ENCODE peak calls at places on chromosomes 11 and 22, in eight cellular contexts. One of them, this sample, is unnamed.

GRCh38 chr11:92770981-92771380 is 198.5 kb upstream of the MTNR1B start:
- DNase-seq in memory B cell: no peak
- DNase-seq in uterus: no peak
- DNase-seq in kidney tubule cell: no peak
- DNase-seq in Ammon's horn: no peak
- DNase-seq in COR-L47: no peak
- DNase-seq in Caco-2: no peak
- DNase-seq in AG10803: no peak
- DNase-seq in this sample: no peak

GRCh38 chr11:64334764-64335741 is 5.0 kb upstream of the CCDC88B start:
- DNase-seq in memory B cell: peak
- DNase-seq in uterus: no peak
- DNase-seq in kidney tubule cell: peak
- DNase-seq in Ammon's horn: no peak
- DNase-seq in COR-L47: peak
- DNase-seq in Caco-2: peak
- DNase-seq in AG10803: peak
- DNase-seq in this sample: no peak

GRCh38 chr11:17699157-17700114 is 19.9 kb upstream of the MYOD1 start:
- DNase-seq in memory B cell: no peak
- DNase-seq in uterus: no peak
- DNase-seq in kidney tubule cell: no peak
- DNase-seq in Ammon's horn: no peak
- DNase-seq in COR-L47: no peak
- DNase-seq in Caco-2: no peak
- DNase-seq in AG10803: peak
- DNase-seq in this sample: no peak

GRCh38 chr22:33577862-33578411 is 342.3 kb downstream of the LARGE1 start:
- DNase-seq in memory B cell: no peak
- DNase-seq in uterus: no peak
- DNase-seq in kidney tubule cell: peak
- DNase-seq in Ammon's horn: no peak
- DNase-seq in COR-L47: no peak
- DNase-seq in Caco-2: peak
- DNase-seq in AG10803: no peak
- DNase-seq in this sample: no peak

GRCh38 chr22:20494978-20495860 is at the start of gene KLHL22:
- DNase-seq in memory B cell: no peak
- DNase-seq in uterus: peak
- DNase-seq in kidney tubule cell: peak
- DNase-seq in Ammon's horn: peak
- DNase-seq in COR-L47: peak
- DNase-seq in Caco-2: no peak
- DNase-seq in AG10803: peak
- DNase-seq in this sample: no peak

GRCh38 chr22:21031545-21032036 is 770 bp downstream of the SLC7A4 start:
- DNase-seq in memory B cell: no peak
- DNase-seq in uterus: no peak
- DNase-seq in kidney tubule cell: no peak
- DNase-seq in Ammon's horn: no peak
- DNase-seq in COR-L47: no peak
- DNase-seq in Caco-2: no peak
- DNase-seq in AG10803: no peak
- DNase-seq in this sample: no peak

GRCh38 chr11:133064152-133064877 is 468.0 kb downstream of the OPCML start:
- DNase-seq in memory B cell: no peak
- DNase-seq in uterus: peak
- DNase-seq in kidney tubule cell: peak
- DNase-seq in Ammon's horn: peak
- DNase-seq in COR-L47: peak
- DNase-seq in Caco-2: peak
- DNase-seq in AG10803: peak
- DNase-seq in this sample: peak

GRCh38 chr11:107769189-107769588 is 57.3 kb upstream of the SLN start:
- DNase-seq in memory B cell: no peak
- DNase-seq in uterus: no peak
- DNase-seq in kidney tubule cell: peak
- DNase-seq in Ammon's horn: peak
- DNase-seq in COR-L47: no peak
- DNase-seq in Caco-2: no peak
- DNase-seq in AG10803: peak
- DNase-seq in this sample: no peak

GRCh38 chr11:110919241-110919893 is 207.1 kb upstream of the ARHGAP20 start:
- DNase-seq in memory B cell: no peak
- DNase-seq in uterus: no peak
- DNase-seq in kidney tubule cell: no peak
- DNase-seq in Ammon's horn: peak
- DNase-seq in COR-L47: no peak
- DNase-seq in Caco-2: no peak
- DNase-seq in AG10803: no peak
- DNase-seq in this sample: no peak

GRCh38 chr11:14386895-14387480 is 28.0 kb upstream of the RRAS2 start:
- DNase-seq in memory B cell: no peak
- DNase-seq in uterus: no peak
- DNase-seq in kidney tubule cell: peak
- DNase-seq in Ammon's horn: peak
- DNase-seq in COR-L47: peak
- DNase-seq in Caco-2: peak
- DNase-seq in AG10803: peak
- DNase-seq in this sample: peak

GRCh38 chr22:44583076-44583760 is 85.2 kb upstream of the RTL6 start:
- DNase-seq in memory B cell: no peak
- DNase-seq in uterus: peak
- DNase-seq in kidney tubule cell: no peak
- DNase-seq in Ammon's horn: no peak
- DNase-seq in COR-L47: peak
- DNase-seq in Caco-2: no peak
- DNase-seq in AG10803: peak
- DNase-seq in this sample: no peak

GRCh38 chr22:39148727-39149535 is 3.5 kb downstream of the CBX7 start:
- DNase-seq in memory B cell: peak
- DNase-seq in uterus: peak
- DNase-seq in kidney tubule cell: peak
- DNase-seq in Ammon's horn: peak
- DNase-seq in COR-L47: no peak
- DNase-seq in Caco-2: no peak
- DNase-seq in AG10803: no peak
- DNase-seq in this sample: no peak

GRCh38 chr11:128841461-128842072 is 25.5 kb downstream of the KCNJ1 start:
- DNase-seq in memory B cell: peak
- DNase-seq in uterus: no peak
- DNase-seq in kidney tubule cell: no peak
- DNase-seq in Ammon's horn: no peak
- DNase-seq in COR-L47: no peak
- DNase-seq in Caco-2: no peak
- DNase-seq in AG10803: no peak
- DNase-seq in this sample: no peak

GRCh38 chr22:37701121-37701786 is 4.4 kb downstream of the TRIOBP start:
- DNase-seq in memory B cell: no peak
- DNase-seq in uterus: no peak
- DNase-seq in kidney tubule cell: no peak
- DNase-seq in Ammon's horn: peak
- DNase-seq in COR-L47: no peak
- DNase-seq in Caco-2: no peak
- DNase-seq in AG10803: no peak
- DNase-seq in this sample: peak

GRCh38 chr11:9943346-9944110 is 279.7 kb downstream of the SWAP70 start:
- DNase-seq in memory B cell: no peak
- DNase-seq in uterus: peak
- DNase-seq in kidney tubule cell: no peak
- DNase-seq in Ammon's horn: no peak
- DNase-seq in COR-L47: no peak
- DNase-seq in Caco-2: no peak
- DNase-seq in AG10803: peak
- DNase-seq in this sample: no peak

GRCh38 chr11:50423208-50423607 is 390.5 kb downstream of the OR4C45 start:
- DNase-seq in memory B cell: no peak
- DNase-seq in uterus: no peak
- DNase-seq in kidney tubule cell: no peak
- DNase-seq in Ammon's horn: no peak
- DNase-seq in COR-L47: no peak
- DNase-seq in Caco-2: no peak
- DNase-seq in AG10803: no peak
- DNase-seq in this sample: no peak

GRCh38 chr22:47593911-47594311 is 831.5 kb downstream of the TBC1D22A start:
- DNase-seq in memory B cell: no peak
- DNase-seq in uterus: no peak
- DNase-seq in kidney tubule cell: no peak
- DNase-seq in Ammon's horn: no peak
- DNase-seq in COR-L47: no peak
- DNase-seq in Caco-2: no peak
- DNase-seq in AG10803: no peak
- DNase-seq in this sample: no peak

GRCh38 chr11:18836415-18836814 is 44.8 kb upstream of the PTPN5 start:
- DNase-seq in memory B cell: no peak
- DNase-seq in uterus: no peak
- DNase-seq in kidney tubule cell: peak
- DNase-seq in Ammon's horn: no peak
- DNase-seq in COR-L47: no peak
- DNase-seq in Caco-2: peak
- DNase-seq in AG10803: no peak
- DNase-seq in this sample: no peak

GRCh38 chr11:103604310-103604709 is 432.1 kb upstream of the DDI1 start:
- DNase-seq in memory B cell: no peak
- DNase-seq in uterus: no peak
- DNase-seq in kidney tubule cell: no peak
- DNase-seq in Ammon's horn: no peak
- DNase-seq in COR-L47: no peak
- DNase-seq in Caco-2: no peak
- DNase-seq in AG10803: no peak
- DNase-seq in this sample: no peak

GRCh38 chr11:122322369-122322768 is 206.4 kb upstream of the BLID start:
- DNase-seq in memory B cell: no peak
- DNase-seq in uterus: peak
- DNase-seq in kidney tubule cell: no peak
- DNase-seq in Ammon's horn: no peak
- DNase-seq in COR-L47: no peak
- DNase-seq in Caco-2: no peak
- DNase-seq in AG10803: peak
- DNase-seq in this sample: no peak

GRCh38 chr11:100563541-100564280 is 123.4 kb upstream of the ARHGAP42 start:
- DNase-seq in memory B cell: no peak
- DNase-seq in uterus: no peak
- DNase-seq in kidney tubule cell: peak
- DNase-seq in Ammon's horn: no peak
- DNase-seq in COR-L47: no peak
- DNase-seq in Caco-2: no peak
- DNase-seq in AG10803: peak
- DNase-seq in this sample: no peak

GRCh38 chr22:46027219-46028068 is 50.5 kb upstream of the WNT7B start:
- DNase-seq in memory B cell: no peak
- DNase-seq in uterus: peak
- DNase-seq in kidney tubule cell: no peak
- DNase-seq in Ammon's horn: peak
- DNase-seq in COR-L47: no peak
- DNase-seq in Caco-2: peak
- DNase-seq in AG10803: no peak
- DNase-seq in this sample: peak

GRCh38 chr11:47983464-47984397 is 3.4 kb downstream of the PTPRJ start:
- DNase-seq in memory B cell: no peak
- DNase-seq in uterus: no peak
- DNase-seq in kidney tubule cell: peak
- DNase-seq in Ammon's horn: no peak
- DNase-seq in COR-L47: no peak
- DNase-seq in Caco-2: no peak
- DNase-seq in AG10803: peak
- DNase-seq in this sample: no peak

GRCh38 chr11:117072517-117073218 is 25.6 kb downstream of the SIK3 start:
- DNase-seq in memory B cell: no peak
- DNase-seq in uterus: no peak
- DNase-seq in kidney tubule cell: peak
- DNase-seq in Ammon's horn: peak
- DNase-seq in COR-L47: no peak
- DNase-seq in Caco-2: peak
- DNase-seq in AG10803: peak
- DNase-seq in this sample: no peak

GRCh38 chr22:25038239-25038638 is 85.7 kb downstream of the KIAA1671 start:
- DNase-seq in memory B cell: no peak
- DNase-seq in uterus: no peak
- DNase-seq in kidney tubule cell: no peak
- DNase-seq in Ammon's horn: no peak
- DNase-seq in COR-L47: no peak
- DNase-seq in Caco-2: no peak
- DNase-seq in AG10803: no peak
- DNase-seq in this sample: no peak

GRCh38 chr11:133842053-133842452 is 3.3 kb downstream of the SPATA19 start:
- DNase-seq in memory B cell: no peak
- DNase-seq in uterus: no peak
- DNase-seq in kidney tubule cell: no peak
- DNase-seq in Ammon's horn: peak
- DNase-seq in COR-L47: no peak
- DNase-seq in Caco-2: no peak
- DNase-seq in AG10803: no peak
- DNase-seq in this sample: no peak

GRCh38 chr22:36384766-36385400 is 2.9 kb downstream of the MYH9 start:
- DNase-seq in memory B cell: no peak
- DNase-seq in uterus: peak
- DNase-seq in kidney tubule cell: peak
- DNase-seq in Ammon's horn: peak
- DNase-seq in COR-L47: peak
- DNase-seq in Caco-2: no peak
- DNase-seq in AG10803: no peak
- DNase-seq in this sample: peak

GRCh38 chr22:27270818-27271510 is 530.6 kb downstream of the MN1 start:
- DNase-seq in memory B cell: no peak
- DNase-seq in uterus: no peak
- DNase-seq in kidney tubule cell: no peak
- DNase-seq in Ammon's horn: peak
- DNase-seq in COR-L47: no peak
- DNase-seq in Caco-2: no peak
- DNase-seq in AG10803: no peak
- DNase-seq in this sample: no peak

GRCh38 chr11:12433571-12434061 is 56.2 kb downstream of the PARVA start:
- DNase-seq in memory B cell: no peak
- DNase-seq in uterus: peak
- DNase-seq in kidney tubule cell: no peak
- DNase-seq in Ammon's horn: peak
- DNase-seq in COR-L47: no peak
- DNase-seq in Caco-2: no peak
- DNase-seq in AG10803: peak
- DNase-seq in this sample: peak

GRCh38 chr11:103940542-103940941 is 95.9 kb upstream of the DDI1 start:
- DNase-seq in memory B cell: no peak
- DNase-seq in uterus: no peak
- DNase-seq in kidney tubule cell: peak
- DNase-seq in Ammon's horn: no peak
- DNase-seq in COR-L47: no peak
- DNase-seq in Caco-2: no peak
- DNase-seq in AG10803: no peak
- DNase-seq in this sample: no peak

GRCh38 chr11:44066732-44067131 is 662 bp downstream of the ACCS start:
- DNase-seq in memory B cell: no peak
- DNase-seq in uterus: peak
- DNase-seq in kidney tubule cell: peak
- DNase-seq in Ammon's horn: peak
- DNase-seq in COR-L47: peak
- DNase-seq in Caco-2: no peak
- DNase-seq in AG10803: peak
- DNase-seq in this sample: no peak

GRCh38 chr11:26522912-26523610 is 49.0 kb downstream of the MUC15 start:
- DNase-seq in memory B cell: no peak
- DNase-seq in uterus: no peak
- DNase-seq in kidney tubule cell: peak
- DNase-seq in Ammon's horn: no peak
- DNase-seq in COR-L47: peak
- DNase-seq in Caco-2: peak
- DNase-seq in AG10803: peak
- DNase-seq in this sample: no peak

This sample was measured in globus pallidus.